ENCODE peak calls at places on chromosomes 7 and 10, in six cellular contexts. O is cardiac fibroblast, Z is spleen, I is thoracic aorta, B is hepatocyte, K is fibroblast of lung. T is an unnamed sample.

GRCh38 chr10:91587710-91588638 is 44.9 kb downstream of the PPP1R3C start:
- DNase-seq in O (peak), Z (no peak), I (no peak), B (peak), K (peak), T (no peak)

GRCh38 chr7:29573594-29573993 is 10.0 kb downstream of the PRR15 start:
- DNase-seq in O (no peak), Z (no peak), I (no peak), B (no peak), K (no peak), T (no peak)

GRCh38 chr10:96834121-96834520 is 2.0 kb downstream of the LCOR start:
- DNase-seq in O (no peak), Z (no peak), I (no peak), B (peak), K (peak), T (no peak)

GRCh38 chr10:55627526-55628170 is 733.4 kb downstream of the ZWINT start:
- DNase-seq in O (no peak), Z (no peak), I (no peak), B (peak), K (no peak), T (peak)

GRCh38 chr7:105990726-105991465 is 27.8 kb downstream of the CDHR3 start:
- DNase-seq in O (peak), Z (no peak), I (no peak), B (no peak), K (peak), T (peak)

GRCh38 chr7:5598769-5599371 is 175.2 kb upstream of the TNRC18 start:
- DNase-seq in O (no peak), Z (no peak), I (no peak), B (peak), K (peak), T (peak)

GRCh38 chr10:50224330-50224952 is 26.9 kb downstream of the ASAH2 start:
- DNase-seq in O (peak), Z (no peak), I (no peak), B (peak), K (peak), T (peak)

GRCh38 chr10:77287647-77288120 is 349.9 kb downstream of the KCNMA1 start:
- DNase-seq in O (peak), Z (no peak), I (no peak), B (peak), K (no peak), T (no peak)

GRCh38 chr10:26697922-26698608 is 564 bp downstream of the PDSS1 start:
- DNase-seq in O (peak), Z (no peak), I (no peak), B (no peak), K (no peak), T (no peak)

GRCh38 chr10:15043674-15044073 is at the start of gene OLAH:
- DNase-seq in O (no peak), Z (no peak), I (no peak), B (no peak), K (peak), T (no peak)

GRCh38 chr10:103789141-103789540 is 66.2 kb downstream of the SH3PXD2A start:
- DNase-seq in O (no peak), Z (no peak), I (no peak), B (no peak), K (no peak), T (no peak)

GRCh38 chr7:79664884-79665676 is 211.6 kb upstream of the MAGI2 start:
- DNase-seq in O (no peak), Z (no peak), I (no peak), B (no peak), K (no peak), T (no peak)

GRCh38 chr10:86630079-86630478 is 24.3 kb upstream of the OPN4 start:
- DNase-seq in O (peak), Z (no peak), I (no peak), B (no peak), K (peak), T (no peak)

GRCh38 chr7:157544980-157545680 is 208.3 kb downstream of the DNAJB6 start:
- DNase-seq in O (no peak), Z (peak), I (no peak), B (no peak), K (no peak), T (no peak)

GRCh38 chr10:118305730-118306129 is 36.4 kb downstream of the FAM204A start:
- DNase-seq in O (no peak), Z (no peak), I (no peak), B (no peak), K (no peak), T (no peak)

GRCh38 chr7:118104812-118105441 is 79.0 kb upstream of the LSM8 start:
- DNase-seq in O (peak), Z (no peak), I (no peak), B (peak), K (peak), T (no peak)

GRCh38 chr7:105854516-105854915 is 21.9 kb downstream of the ATXN7L1 start:
- DNase-seq in O (peak), Z (no peak), I (no peak), B (no peak), K (no peak), T (no peak)

GRCh38 chr10:14074062-14074884 is 256.5 kb downstream of the FRMD4A start:
- DNase-seq in O (peak), Z (no peak), I (peak), B (peak), K (peak), T (peak)

GRCh38 chr7:104723001-104723400 is 291.0 kb upstream of the KMT2E start:
- DNase-seq in O (no peak), Z (no peak), I (no peak), B (no peak), K (no peak), T (no peak)

GRCh38 chr10:8336629-8337331 is 282.3 kb downstream of the GATA3 start:
- DNase-seq in O (no peak), Z (no peak), I (no peak), B (peak), K (no peak), T (no peak)

GRCh38 chr10:118080817-118081216 is 34.1 kb upstream of the RAB11FIP2 start:
- DNase-seq in O (no peak), Z (no peak), I (no peak), B (no peak), K (no peak), T (no peak)

GRCh38 chr10:69847458-69847857 is 45.8 kb downstream of the COL13A1 start:
- DNase-seq in O (no peak), Z (no peak), I (no peak), B (peak), K (no peak), T (no peak)

GRCh38 chr7:129607471-129608120 is 3.9 kb upstream of the NRF1 start:
- DNase-seq in O (peak), Z (no peak), I (no peak), B (peak), K (peak), T (peak)

GRCh38 chr7:23471090-23471859 is 984 bp upstream of the IGF2BP3 start:
- DNase-seq in O (peak), Z (peak), I (no peak), B (peak), K (peak), T (no peak)

GRCh38 chr10:71812016-71812912 is 38.8 kb downstream of the PSAP start:
- DNase-seq in O (peak), Z (peak), I (no peak), B (peak), K (peak), T (peak)

DNA sequence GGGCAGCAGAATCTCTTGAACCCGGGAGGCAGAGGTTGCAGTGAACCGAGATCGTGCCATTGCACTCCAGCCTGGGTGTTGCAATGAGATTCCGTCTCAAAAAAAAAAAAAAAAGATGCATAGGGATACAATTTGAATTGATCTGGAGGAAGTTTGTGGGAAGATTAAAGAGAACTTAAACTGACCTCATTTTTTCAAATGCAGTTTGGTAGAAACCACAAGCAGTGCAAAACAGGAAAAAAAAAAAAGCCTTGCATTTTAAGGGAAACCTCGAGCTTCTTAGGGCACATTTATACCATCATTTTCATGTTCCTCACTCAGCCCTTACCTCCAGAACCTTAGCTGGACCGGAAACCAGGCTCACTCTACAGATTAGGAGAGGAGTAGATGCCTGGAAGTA is 2.8 kb downstream of the KCTD7 start:
- DNase-seq in O (no peak), Z (no peak), I (no peak), B (no peak), K (no peak), T (no peak)
- H3K4me3 ChIP-seq in O (no peak), Z (no peak), I (no peak), B (no peak), K (no peak), T (no peak)

GRCh38 chr10:29618341-29619171 is 16.2 kb downstream of the SVIL start:
- DNase-seq in O (peak), Z (no peak), I (no peak), B (peak), K (peak), T (no peak)

GRCh38 chr10:29619273-29619672 is 15.5 kb downstream of the SVIL start:
- DNase-seq in O (peak), Z (no peak), I (no peak), B (peak), K (peak), T (no peak)

GRCh38 chr10:29616542-29616941 is 18.2 kb downstream of the SVIL start:
- DNase-seq in O (no peak), Z (no peak), I (no peak), B (no peak), K (no peak), T (no peak)

GRCh38 chr10:29620112-29620690 is 14.6 kb downstream of the SVIL start:
- DNase-seq in O (no peak), Z (no peak), I (no peak), B (no peak), K (no peak), T (no peak)

DNA sequence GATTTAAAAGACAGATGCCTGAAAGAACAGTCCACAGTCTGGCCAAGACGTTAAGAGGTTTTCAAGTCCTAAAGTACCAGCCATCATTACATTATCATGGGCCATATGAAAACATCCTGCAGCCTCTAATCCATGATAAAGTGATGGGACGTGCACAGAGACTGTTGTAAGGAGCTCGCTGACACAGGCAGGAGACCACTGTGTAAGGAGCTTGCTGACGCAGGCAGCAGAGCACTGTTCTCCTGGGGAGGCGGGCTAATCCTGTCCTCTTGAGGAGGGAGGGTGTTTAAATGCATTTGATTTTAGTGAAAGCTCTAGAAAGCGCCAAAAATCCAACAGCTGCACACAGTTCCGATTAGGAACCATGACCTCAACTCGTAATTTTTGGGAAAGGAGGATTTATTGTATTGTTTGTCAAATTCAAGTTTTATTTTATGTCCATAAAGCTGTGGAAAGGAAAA is 16.9 kb downstream of the SVIL start:
- DNase-seq in O (peak), Z (no peak), I (no peak), B (peak), K (no peak), T (peak)
- H3K4me3 ChIP-seq in O (no peak), Z (no peak), I (peak), B (no peak), K (no peak), T (no peak)

GRCh38 chr10:110494532-110494931 is 3.2 kb upstream of the DUSP5 start:
- DNase-seq in O (no peak), Z (no peak), I (no peak), B (no peak), K (no peak), T (no peak)

GRCh38 chr10:110496553-110497437 is 912 bp upstream of the DUSP5 start:
- DNase-seq in O (no peak), Z (peak), I (peak), B (no peak), K (peak), T (peak)

GRCh38 chr10:110493832-110494426 is 3.8 kb upstream of the DUSP5 start:
- DNase-seq in O (no peak), Z (no peak), I (no peak), B (no peak), K (no peak), T (no peak)

GRCh38 chr10:110497438-110498086 is at the start of gene DUSP5:
- DNase-seq in O (peak), Z (peak), I (peak), B (peak), K (peak), T (peak)

DNA sequence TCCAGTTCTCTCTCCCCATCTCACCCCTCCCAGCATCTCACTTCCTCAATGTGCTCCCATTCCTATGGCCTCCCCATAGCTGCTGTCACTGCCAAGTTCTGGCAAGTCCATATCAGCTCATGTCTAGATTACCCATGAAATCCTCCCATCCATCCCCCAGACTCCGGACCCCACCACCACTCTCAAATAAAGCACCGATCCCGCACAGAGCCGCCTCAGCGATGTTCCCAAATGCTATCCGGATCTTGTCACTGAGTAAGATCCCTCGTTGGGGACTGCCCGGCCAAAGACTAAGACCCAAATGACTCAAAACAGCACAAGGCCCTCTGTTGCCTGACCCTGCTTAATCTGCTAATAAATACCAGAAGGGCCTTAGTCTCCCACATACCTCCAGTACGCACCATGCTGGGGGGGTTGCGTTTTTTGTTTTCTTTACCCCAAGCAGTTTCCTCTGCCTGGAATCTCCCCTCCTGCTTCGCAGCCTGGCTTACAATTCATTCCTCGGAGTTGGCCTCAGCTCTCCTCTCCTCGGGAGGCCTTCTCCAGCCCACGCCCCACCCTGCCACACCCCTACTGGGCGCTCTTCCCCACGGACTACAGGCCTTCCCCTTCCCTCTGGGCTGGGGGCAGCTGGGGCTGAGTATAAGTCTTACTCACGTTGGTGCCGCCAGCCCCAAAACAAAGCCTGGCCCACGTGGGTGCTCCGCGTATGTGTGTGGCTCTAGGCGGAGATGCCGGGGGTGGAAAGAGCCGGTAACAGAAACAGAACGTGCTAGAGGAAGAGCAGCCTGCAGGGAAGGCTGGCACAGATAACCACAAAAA is 1.8 kb upstream of the DUSP5 start:
- DNase-seq in O (peak), Z (peak), I (no peak), B (peak), K (peak), T (peak)
- H3K4me3 ChIP-seq in O (peak), Z (peak), I (peak), B (no peak), K (peak), T (no peak)

DNA sequence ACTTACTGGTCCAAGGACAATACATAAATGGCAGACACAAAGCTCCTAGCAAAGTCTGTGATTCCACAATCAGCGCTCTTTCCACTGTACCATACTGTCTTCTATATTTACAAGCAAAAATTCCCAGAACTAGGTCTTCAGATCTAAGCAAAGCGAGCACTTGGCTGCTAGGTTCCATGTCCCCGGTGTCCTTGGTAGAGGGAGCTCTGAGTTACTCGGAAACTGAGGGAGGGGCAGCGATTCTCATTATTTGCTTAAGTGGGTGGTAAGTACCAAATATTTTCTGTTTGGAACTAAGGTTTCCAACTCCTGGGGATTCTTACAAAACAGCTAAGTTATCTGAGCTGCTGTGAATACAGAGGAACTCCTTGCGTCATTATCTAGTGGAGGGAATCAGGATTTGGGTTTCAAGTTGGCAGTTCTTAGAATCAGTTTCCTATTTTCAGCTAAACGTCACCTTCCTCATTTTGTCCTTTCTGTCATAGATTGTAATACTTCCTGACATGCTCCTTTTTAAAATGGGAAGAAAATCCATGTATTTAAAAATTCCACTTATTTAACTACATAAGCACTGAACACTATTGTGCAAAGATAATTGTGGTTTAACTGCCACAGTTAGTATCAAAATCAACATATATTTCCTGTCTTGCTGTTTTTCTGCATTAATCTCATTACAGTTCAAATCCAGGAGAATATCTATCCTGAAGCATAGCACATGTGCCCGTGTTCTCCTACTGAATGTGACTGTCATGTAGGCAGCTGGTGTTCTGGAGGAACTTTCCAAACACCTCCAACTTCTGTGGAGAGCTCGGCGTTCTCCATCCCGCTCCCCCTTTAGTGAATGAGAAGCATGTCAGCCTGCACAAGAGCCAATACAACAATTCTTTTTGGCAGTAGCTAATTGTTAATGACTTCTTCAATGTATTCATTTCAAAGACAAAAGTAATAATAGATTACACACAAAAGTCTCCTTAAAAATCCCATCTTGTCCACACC is 76.6 kb upstream of the IKZF1 start:
- DNase-seq in O (no peak), Z (no peak), I (no peak), B (no peak), K (no peak), T (no peak)
- H3K4me3 ChIP-seq in O (no peak), Z (no peak), I (no peak), B (no peak), K (no peak), T (no peak)

DNA sequence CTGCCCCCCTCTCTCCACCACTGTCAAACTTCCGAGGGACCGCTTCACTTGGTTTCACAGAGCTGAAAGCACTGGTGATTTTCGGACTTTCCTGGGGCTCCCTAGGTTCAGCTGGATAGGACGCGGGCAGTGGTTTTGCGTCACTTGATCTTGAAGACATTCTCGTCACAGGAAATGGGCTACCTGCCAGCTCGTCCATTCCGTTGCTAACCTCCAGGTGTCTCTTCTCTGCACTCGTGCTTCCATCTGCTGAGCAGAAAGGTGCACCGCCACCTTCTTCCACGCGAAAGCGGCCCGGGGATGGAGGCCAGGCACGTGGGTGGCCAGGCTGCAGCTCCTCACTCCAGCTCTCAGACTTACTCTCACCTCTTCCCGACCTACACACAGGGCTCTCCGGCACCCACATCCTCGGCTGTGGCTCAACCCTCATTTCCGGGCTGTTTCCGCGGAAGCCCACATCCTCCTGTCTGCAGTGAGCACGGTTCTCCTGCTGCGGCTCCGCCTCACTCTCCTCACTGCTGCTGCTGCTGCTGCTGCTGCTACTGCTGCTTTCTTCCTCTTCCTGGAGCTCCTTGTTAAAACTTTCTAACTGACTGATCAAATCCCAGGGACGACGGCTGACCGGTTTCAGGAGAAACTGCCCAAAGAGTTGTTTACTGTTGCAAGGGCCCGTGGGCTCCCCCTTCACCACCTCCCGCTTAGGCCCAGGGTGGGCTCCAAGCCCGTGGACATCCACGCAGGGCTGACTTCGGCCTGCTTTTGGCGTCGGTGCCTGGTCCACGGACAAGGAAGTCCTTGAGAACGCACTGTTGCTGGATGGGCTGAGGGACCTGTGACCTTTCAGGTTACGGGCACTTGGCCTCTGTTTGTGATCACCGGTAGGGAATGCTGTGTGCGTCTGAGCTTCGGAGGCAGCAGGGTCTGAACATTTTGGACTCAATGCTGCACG is 32.1 kb downstream of the JCAD start:
- DNase-seq in O (no peak), Z (peak), I (no peak), B (no peak), K (no peak), T (peak)
- H3K4me3 ChIP-seq in O (no peak), Z (peak), I (peak), B (no peak), K (no peak), T (no peak)

T was measured in testis.